ENCODE peak calls at places on chromosomes 12 and 14, in ten cellular contexts. X is activated naive CD4-positive, alpha-beta T cell treated with Interleukin-2 at 50 U/mL for 16 hours; G is foreskin keratinocyte; M is Daoy; P is CD4-positive, alpha-beta T cell; W is activated CD8-positive, alpha-beta memory T cell treated with anti-CD3 and anti-CD28 coated beads, Interleukin-2, amount 10 ng/mL, durations not matched to agents 7 days and 5 days; D is GM03348; S is activated naive CD8-positive, alpha-beta T cell treated with anti-CD3 and anti-CD28 coated beads, Interleukin-2, amount 50 U/mL, for 16 hours; J is kidney glomerular epithelial cell; I is stromal cell of bone marrow. T is an unnamed sample.

GRCh38 chr12:39959016-39959415 is 146.9 kb downstream of the SLC2A13 start:
- DNase-seq in D (no peak), J (no peak), G (no peak), P (no peak), I (no peak), M (no peak), X (no peak), W (no peak), S (no peak), T (no peak)

GRCh38 chr14:76786556-76786955 is 25.3 kb downstream of the VASH1 start:
- DNase-seq in X (no peak), D (no peak), I (no peak), G (no peak), J (no peak), W (peak), P (no peak), M (no peak), S (no peak), T (no peak)

GRCh38 chr12:56206373-56207166 is 15.2 kb downstream of the RNF41 start:
- DNase-seq in J (no peak), I (no peak), W (peak), P (peak), M (peak), G (peak), S (no peak), D (peak), X (peak), T (peak)

GRCh38 chr14:60331201-60332045 is 82.4 kb downstream of the PPM1A start:
- DNase-seq in M (peak), D (peak), W (peak), J (peak), P (peak), X (peak), S (peak), I (peak), G (peak), T (peak)

GRCh38 chr12:45286621-45287020 is 70.7 kb downstream of the ANO6 start:
- DNase-seq in I (no peak), W (no peak), P (no peak), M (no peak), D (no peak), G (no peak), S (no peak), J (no peak), X (no peak), T (no peak)

GRCh38 chr14:93073366-93073722 is 42.4 kb downstream of the ITPK1 start:
- DNase-seq in M (no peak), I (no peak), J (no peak), G (no peak), P (no peak), W (no peak), S (no peak), X (no peak), D (no peak), T (no peak)

GRCh38 chr14:60981626-60982455 is 796 bp downstream of the SLC38A6 start:
- DNase-seq in I (peak), J (peak), P (no peak), G (peak), D (peak), M (peak), S (no peak), W (no peak), X (no peak), T (peak)

GRCh38 chr14:67487937-67488893 is at the start of gene TMEM229B:
- DNase-seq in P (peak), J (no peak), S (peak), D (no peak), M (peak), W (peak), X (peak), I (no peak), G (no peak), T (peak)

GRCh38 chr12:93127582-93128331 is 198.7 kb upstream of the EEA1 start:
- DNase-seq in P (no peak), G (peak), S (no peak), J (no peak), M (peak), I (no peak), D (no peak), W (no peak), X (no peak), T (peak)

GRCh38 chr12:15910864-15911696 is at the start of gene DERA:
- DNase-seq in P (peak), S (peak), W (peak), I (peak), X (peak), M (peak), D (peak), G (peak), J (peak), T (peak)

GRCh38 chr14:42918615-42919014 is 1311.9 kb downstream of the LRFN5 start:
- DNase-seq in W (no peak), S (no peak), M (no peak), P (no peak), X (no peak), D (no peak), I (no peak), J (no peak), G (no peak), T (no peak)

GRCh38 chr12:46084666-46085631 is 94.6 kb upstream of the SCAF11 start:
- DNase-seq in S (no peak), D (no peak), P (no peak), I (no peak), X (no peak), M (no peak), W (no peak), J (no peak), G (peak), T (no peak)

GRCh38 chr14:22380511-22381455 is 208.2 kb downstream of the DAD1 start:
- DNase-seq in P (no peak), S (no peak), I (peak), D (peak), W (no peak), X (no peak), G (peak), M (no peak), J (peak), T (no peak)

GRCh38 chr12:110349521-110350151 is 53.9 kb downstream of the ANAPC7 start:
- DNase-seq in D (no peak), M (no peak), X (peak), W (peak), G (no peak), P (peak), I (no peak), J (no peak), S (peak), T (no peak)

GRCh38 chr12:94710933-94711332 is 60.6 kb upstream of the TMCC3 start:
- DNase-seq in P (peak), J (no peak), W (peak), M (peak), S (no peak), I (no peak), D (peak), X (no peak), G (no peak), T (peak)

GRCh38 chr14:98182385-98183055 is 1089.5 kb downstream of the BCL11B start:
- DNase-seq in P (no peak), G (peak), I (peak), W (peak), M (peak), S (no peak), D (no peak), X (peak), J (peak), T (no peak)

GRCh38 chr12:45730116-45730841 is 773 bp downstream of the ARID2 start:
- DNase-seq in X (peak), G (peak), I (peak), D (peak), J (peak), P (peak), W (peak), M (peak), S (peak), T (peak)

GRCh38 chr14:77342726-77343397 is 22.0 kb downstream of the GSTZ1 start:
- DNase-seq in D (no peak), X (no peak), S (no peak), I (no peak), G (no peak), M (no peak), W (no peak), P (no peak), J (no peak), T (no peak)

GRCh38 chr14:96895658-96896271 is 98.6 kb downstream of the VRK1 start:
- DNase-seq in D (no peak), W (no peak), X (no peak), J (no peak), G (no peak), S (no peak), I (no peak), P (no peak), M (no peak), T (no peak)

GRCh38 chr12:26102954-26103353 is 21.9 kb downstream of the BHLHE41 start:
- DNase-seq in I (no peak), W (no peak), M (no peak), D (no peak), S (no peak), X (no peak), P (no peak), J (no peak), G (no peak), T (no peak)

GRCh38 chr14:37544407-37544806 is 50.6 kb downstream of the FOXA1 start:
- DNase-seq in S (no peak), P (no peak), I (no peak), M (no peak), W (no peak), X (no peak), D (no peak), J (no peak), G (peak), T (no peak)

GRCh38 chr12:123431951-123432886 is 4.3 kb downstream of the RILPL2 start:
- DNase-seq in X (peak), D (no peak), W (peak), M (peak), I (no peak), G (no peak), S (no peak), J (no peak), P (no peak), T (no peak)